ENCODE peak calls at places on chromosome 5, in ten cellular contexts. One of them, this sample, is unnamed.

GRCh38 chr5:143064207-143064606 is 294.0 kb downstream of the ARHGAP26 start:
- DNase-seq in tibial artery: no peak
- DNase-seq in foreskin fibroblast: no peak
- DNase-seq in psoas muscle: no peak
- DNase-seq in stomach: no peak
- DNase-seq in tibial nerve: no peak
- DNase-seq in heart left ventricle: no peak
- DNase-seq in fibroblast of pulmonary artery: peak
- DNase-seq in epithelial cell of proximal tubule: no peak
- DNase-seq in brain microvascular endothelial cell: no peak
- DNase-seq in this sample: no peak

GRCh38 chr5:32076699-32077695 is 97.1 kb downstream of the GOLPH3 start:
- DNase-seq in brain microvascular endothelial cell: peak
- DNase-seq in fibroblast of pulmonary artery: peak
- DNase-seq in tibial nerve: peak
- DNase-seq in tibial artery: no peak
- DNase-seq in stomach: peak
- DNase-seq in psoas muscle: peak
- DNase-seq in foreskin fibroblast: peak
- DNase-seq in epithelial cell of proximal tubule: no peak
- DNase-seq in heart left ventricle: peak
- DNase-seq in this sample: no peak

GRCh38 chr5:124000558-124000957 is 488.6 kb downstream of the CSNK1G3 start:
- DNase-seq in brain microvascular endothelial cell: no peak
- DNase-seq in stomach: no peak
- DNase-seq in tibial nerve: no peak
- DNase-seq in psoas muscle: no peak
- DNase-seq in foreskin fibroblast: no peak
- DNase-seq in tibial artery: no peak
- DNase-seq in epithelial cell of proximal tubule: no peak
- DNase-seq in heart left ventricle: no peak
- DNase-seq in fibroblast of pulmonary artery: no peak
- DNase-seq in this sample: no peak

GRCh38 chr5:43661102-43661501 is 58.1 kb downstream of the NNT start:
- DNase-seq in psoas muscle: no peak
- DNase-seq in stomach: no peak
- DNase-seq in heart left ventricle: no peak
- DNase-seq in foreskin fibroblast: no peak
- DNase-seq in fibroblast of pulmonary artery: peak
- DNase-seq in epithelial cell of proximal tubule: no peak
- DNase-seq in brain microvascular endothelial cell: peak
- DNase-seq in tibial nerve: no peak
- DNase-seq in tibial artery: no peak
- DNase-seq in this sample: no peak

GRCh38 chr5:143877196-143877595 is 65.2 kb downstream of the HMHB1 start:
- DNase-seq in tibial nerve: no peak
- DNase-seq in psoas muscle: no peak
- DNase-seq in tibial artery: no peak
- DNase-seq in epithelial cell of proximal tubule: no peak
- DNase-seq in foreskin fibroblast: no peak
- DNase-seq in brain microvascular endothelial cell: no peak
- DNase-seq in heart left ventricle: no peak
- DNase-seq in fibroblast of pulmonary artery: no peak
- DNase-seq in stomach: no peak
- DNase-seq in this sample: no peak

GRCh38 chr5:39138182-39138487 is 63.9 kb upstream of the RICTOR start:
- DNase-seq in heart left ventricle: no peak
- DNase-seq in tibial artery: no peak
- DNase-seq in psoas muscle: no peak
- DNase-seq in fibroblast of pulmonary artery: no peak
- DNase-seq in brain microvascular endothelial cell: no peak
- DNase-seq in foreskin fibroblast: no peak
- DNase-seq in epithelial cell of proximal tubule: no peak
- DNase-seq in tibial nerve: no peak
- DNase-seq in stomach: no peak
- DNase-seq in this sample: no peak

GRCh38 chr5:125612356-125613149 is 810.7 kb upstream of the GRAMD2B start:
- DNase-seq in epithelial cell of proximal tubule: no peak
- DNase-seq in fibroblast of pulmonary artery: no peak
- DNase-seq in psoas muscle: peak
- DNase-seq in stomach: no peak
- DNase-seq in tibial artery: no peak
- DNase-seq in heart left ventricle: no peak
- DNase-seq in tibial nerve: no peak
- DNase-seq in foreskin fibroblast: no peak
- DNase-seq in brain microvascular endothelial cell: no peak
- DNase-seq in this sample: no peak

GRCh38 chr5:124527220-124527991 is 219.0 kb downstream of the ZNF608 start:
- DNase-seq in brain microvascular endothelial cell: no peak
- DNase-seq in foreskin fibroblast: no peak
- DNase-seq in heart left ventricle: no peak
- DNase-seq in psoas muscle: no peak
- DNase-seq in epithelial cell of proximal tubule: peak
- DNase-seq in tibial artery: no peak
- DNase-seq in fibroblast of pulmonary artery: no peak
- DNase-seq in tibial nerve: no peak
- DNase-seq in stomach: no peak
- DNase-seq in this sample: no peak

GRCh38 chr5:71922584-71923106 is 184.6 kb upstream of the MAP1B start:
- DNase-seq in fibroblast of pulmonary artery: peak
- DNase-seq in heart left ventricle: no peak
- DNase-seq in brain microvascular endothelial cell: peak
- DNase-seq in tibial nerve: no peak
- DNase-seq in foreskin fibroblast: peak
- DNase-seq in tibial artery: no peak
- DNase-seq in stomach: no peak
- DNase-seq in epithelial cell of proximal tubule: peak
- DNase-seq in psoas muscle: no peak
- DNase-seq in this sample: no peak

GRCh38 chr5:31232273-31232888 is 38.9 kb downstream of the CDH6 start:
- DNase-seq in psoas muscle: no peak
- DNase-seq in epithelial cell of proximal tubule: no peak
- DNase-seq in brain microvascular endothelial cell: peak
- DNase-seq in tibial artery: no peak
- DNase-seq in foreskin fibroblast: peak
- DNase-seq in tibial nerve: no peak
- DNase-seq in stomach: no peak
- DNase-seq in fibroblast of pulmonary artery: peak
- DNase-seq in heart left ventricle: peak
- DNase-seq in this sample: no peak

GRCh38 chr5:157204765-157205164 is 24.1 kb downstream of the ITK start:
- DNase-seq in epithelial cell of proximal tubule: no peak
- DNase-seq in stomach: no peak
- DNase-seq in foreskin fibroblast: no peak
- DNase-seq in fibroblast of pulmonary artery: no peak
- DNase-seq in psoas muscle: no peak
- DNase-seq in tibial artery: no peak
- DNase-seq in heart left ventricle: no peak
- DNase-seq in tibial nerve: no peak
- DNase-seq in brain microvascular endothelial cell: no peak
- DNase-seq in this sample: no peak

GRCh38 chr5:34522599-34523381 is 133.3 kb upstream of the RAI14 start:
- DNase-seq in tibial artery: peak
- DNase-seq in psoas muscle: peak
- DNase-seq in fibroblast of pulmonary artery: peak
- DNase-seq in heart left ventricle: peak
- DNase-seq in epithelial cell of proximal tubule: peak
- DNase-seq in foreskin fibroblast: peak
- DNase-seq in brain microvascular endothelial cell: peak
- DNase-seq in stomach: peak
- DNase-seq in tibial nerve: peak
- DNase-seq in this sample: peak

GRCh38 chr5:98414938-98415337 is 358.5 kb upstream of the RGMB start:
- DNase-seq in psoas muscle: no peak
- DNase-seq in tibial artery: no peak
- DNase-seq in tibial nerve: no peak
- DNase-seq in epithelial cell of proximal tubule: peak
- DNase-seq in fibroblast of pulmonary artery: peak
- DNase-seq in foreskin fibroblast: peak
- DNase-seq in stomach: no peak
- DNase-seq in brain microvascular endothelial cell: peak
- DNase-seq in heart left ventricle: no peak
- DNase-seq in this sample: no peak

GRCh38 chr5:157718529-157718928 is 12.7 kb upstream of the THG1L start:
- DNase-seq in heart left ventricle: no peak
- DNase-seq in epithelial cell of proximal tubule: no peak
- DNase-seq in stomach: no peak
- DNase-seq in fibroblast of pulmonary artery: peak
- DNase-seq in tibial artery: no peak
- DNase-seq in psoas muscle: no peak
- DNase-seq in foreskin fibroblast: peak
- DNase-seq in tibial nerve: no peak
- DNase-seq in brain microvascular endothelial cell: peak
- DNase-seq in this sample: no peak

GRCh38 chr5:130323804-130324454 is 419.7 kb downstream of the CHSY3 start:
- DNase-seq in heart left ventricle: no peak
- DNase-seq in stomach: no peak
- DNase-seq in fibroblast of pulmonary artery: peak
- DNase-seq in tibial nerve: no peak
- DNase-seq in brain microvascular endothelial cell: peak
- DNase-seq in epithelial cell of proximal tubule: no peak
- DNase-seq in tibial artery: no peak
- DNase-seq in foreskin fibroblast: no peak
- DNase-seq in psoas muscle: no peak
- DNase-seq in this sample: no peak

GRCh38 chr5:90783460-90784333 is 225.1 kb downstream of the ADGRV1 start:
- DNase-seq in heart left ventricle: peak
- DNase-seq in epithelial cell of proximal tubule: no peak
- DNase-seq in tibial artery: no peak
- DNase-seq in tibial nerve: peak
- DNase-seq in psoas muscle: peak
- DNase-seq in stomach: peak
- DNase-seq in fibroblast of pulmonary artery: peak
- DNase-seq in foreskin fibroblast: peak
- DNase-seq in brain microvascular endothelial cell: peak
- DNase-seq in this sample: peak
- TF ChIP-seq CTCF in heart left ventricle: peak
- TF ChIP-seq CTCF in epithelial cell of proximal tubule: peak
- TF ChIP-seq CTCF in tibial artery: peak
- TF ChIP-seq CTCF in tibial nerve: peak
- TF ChIP-seq CTCF in psoas muscle: peak
- TF ChIP-seq CTCF in stomach: peak
- TF ChIP-seq CTCF in fibroblast of pulmonary artery: peak
- TF ChIP-seq CTCF in foreskin fibroblast: peak
- TF ChIP-seq CTCF in brain microvascular endothelial cell: peak
- TF ChIP-seq CTCF in this sample: peak

DNA sequence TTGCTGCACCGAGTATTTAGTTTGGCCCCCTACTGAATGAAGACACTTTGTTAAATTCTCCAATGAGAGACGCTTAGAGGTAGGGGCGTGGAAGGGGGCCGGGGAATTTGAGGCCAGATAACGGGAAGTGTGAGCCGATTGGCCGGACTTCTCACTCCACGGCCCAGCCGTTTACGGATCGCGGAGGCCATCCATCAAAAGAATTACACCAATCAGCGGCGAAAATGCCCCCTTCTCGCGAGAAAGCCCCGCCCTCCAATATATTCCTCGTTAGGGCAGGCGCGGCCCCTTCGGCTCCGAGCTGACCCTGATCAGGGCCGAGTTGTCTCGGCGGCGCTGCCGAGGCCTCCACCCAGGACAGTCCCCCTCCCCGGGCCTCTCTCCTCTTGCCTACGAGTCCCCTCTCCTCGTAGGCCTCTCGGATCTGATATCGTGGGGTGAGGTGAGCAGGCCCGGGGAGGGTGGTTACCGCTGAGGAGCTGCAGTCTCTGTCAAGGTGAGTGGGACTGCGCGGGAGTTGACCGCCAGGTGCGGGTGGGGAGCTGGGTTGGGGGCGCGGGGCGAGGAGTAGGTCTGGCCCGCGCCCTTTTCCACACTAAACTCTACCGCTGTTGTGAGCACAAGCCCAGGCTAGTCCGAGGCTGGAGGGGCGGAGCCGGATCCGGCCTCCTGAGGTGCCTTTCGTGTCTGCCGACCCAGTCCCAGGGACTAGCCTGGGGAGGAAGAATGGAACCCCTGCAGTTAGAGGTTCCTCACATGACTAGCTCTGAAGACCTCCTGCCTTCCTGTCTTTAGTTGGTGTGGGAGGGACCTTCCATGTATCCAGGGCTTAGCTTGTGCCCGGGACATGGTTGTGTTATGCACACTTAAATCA is at the start of gene CCNG1:
- DNase-seq in epithelial cell of proximal tubule: peak
- DNase-seq in brain microvascular endothelial cell: peak
- DNase-seq in stomach: peak
- DNase-seq in tibial nerve: peak
- DNase-seq in fibroblast of pulmonary artery: peak
- DNase-seq in tibial artery: peak
- DNase-seq in foreskin fibroblast: peak
- DNase-seq in psoas muscle: peak
- DNase-seq in heart left ventricle: peak
- DNase-seq in this sample: peak
- TF ChIP-seq CTCF in epithelial cell of proximal tubule: no peak
- TF ChIP-seq CTCF in brain microvascular endothelial cell: no peak
- TF ChIP-seq CTCF in stomach: no peak
- TF ChIP-seq CTCF in tibial nerve: no peak
- TF ChIP-seq CTCF in fibroblast of pulmonary artery: no peak
- TF ChIP-seq CTCF in tibial artery: no peak
- TF ChIP-seq CTCF in foreskin fibroblast: no peak
- TF ChIP-seq CTCF in psoas muscle: no peak
- TF ChIP-seq CTCF in heart left ventricle: no peak
- TF ChIP-seq CTCF in this sample: no peak

DNA sequence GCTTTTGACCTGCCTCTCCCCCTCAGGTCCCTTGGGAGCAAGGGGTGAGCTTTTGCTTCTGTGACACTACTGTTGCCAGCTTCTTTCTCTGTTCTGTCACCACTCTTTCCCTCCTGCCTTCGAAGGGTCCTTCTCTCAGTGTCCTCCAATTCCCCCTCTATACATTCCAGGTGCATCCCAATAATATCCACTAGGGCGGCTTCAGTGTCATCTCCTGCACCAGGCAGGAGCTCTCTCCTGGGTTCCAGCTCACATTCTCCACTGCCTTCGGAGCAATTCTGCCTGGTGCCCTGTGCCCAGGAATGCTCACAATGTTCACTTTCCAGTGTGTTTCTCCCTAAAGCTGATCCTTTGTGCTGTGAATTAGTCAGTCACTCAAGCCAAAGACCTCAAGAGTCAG is 83.9 kb upstream of the CXCL14 start:
- DNase-seq in stomach: no peak
- DNase-seq in epithelial cell of proximal tubule: no peak
- DNase-seq in tibial artery: no peak
- DNase-seq in brain microvascular endothelial cell: no peak
- DNase-seq in psoas muscle: no peak
- DNase-seq in foreskin fibroblast: no peak
- DNase-seq in fibroblast of pulmonary artery: no peak
- DNase-seq in heart left ventricle: no peak
- DNase-seq in tibial nerve: no peak
- DNase-seq in this sample: no peak
- TF ChIP-seq CTCF in stomach: no peak
- TF ChIP-seq CTCF in epithelial cell of proximal tubule: no peak
- TF ChIP-seq CTCF in tibial artery: no peak
- TF ChIP-seq CTCF in brain microvascular endothelial cell: no peak
- TF ChIP-seq CTCF in psoas muscle: no peak
- TF ChIP-seq CTCF in foreskin fibroblast: no peak
- TF ChIP-seq CTCF in fibroblast of pulmonary artery: no peak
- TF ChIP-seq CTCF in heart left ventricle: no peak
- TF ChIP-seq CTCF in tibial nerve: no peak
- TF ChIP-seq CTCF in this sample: peak

DNA sequence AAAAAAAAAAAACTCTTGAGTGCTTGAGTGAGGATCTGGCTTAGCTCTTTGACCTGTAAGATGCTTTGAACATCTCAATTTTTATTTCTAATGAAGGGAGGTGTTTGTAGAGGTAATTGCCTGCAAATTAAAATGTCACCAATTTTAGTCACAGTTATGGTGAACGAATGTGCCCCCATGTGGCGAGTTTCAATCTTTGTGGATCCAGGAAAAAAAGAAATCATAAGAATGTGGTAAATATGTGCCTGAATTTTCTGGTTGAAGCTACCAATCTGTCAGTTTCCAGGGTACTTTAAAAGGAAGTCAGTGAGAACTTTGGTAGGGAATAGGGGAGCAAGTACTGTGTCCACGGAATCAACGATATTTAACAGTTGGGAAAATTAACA is 1772.4 kb upstream of the CDH9 start:
- DNase-seq in fibroblast of pulmonary artery: no peak
- DNase-seq in tibial nerve: no peak
- DNase-seq in stomach: no peak
- DNase-seq in foreskin fibroblast: no peak
- DNase-seq in heart left ventricle: no peak
- DNase-seq in brain microvascular endothelial cell: no peak
- DNase-seq in psoas muscle: no peak
- DNase-seq in tibial artery: no peak
- DNase-seq in epithelial cell of proximal tubule: no peak
- DNase-seq in this sample: no peak
- TF ChIP-seq CTCF in fibroblast of pulmonary artery: no peak
- TF ChIP-seq CTCF in tibial nerve: no peak
- TF ChIP-seq CTCF in stomach: no peak
- TF ChIP-seq CTCF in foreskin fibroblast: no peak
- TF ChIP-seq CTCF in heart left ventricle: no peak
- TF ChIP-seq CTCF in brain microvascular endothelial cell: peak
- TF ChIP-seq CTCF in psoas muscle: no peak
- TF ChIP-seq CTCF in tibial artery: no peak
- TF ChIP-seq CTCF in epithelial cell of proximal tubule: peak
- TF ChIP-seq CTCF in this sample: no peak